ENCODE peak calls at places on chromosomes 16 and 17, in four cellular contexts. A is colonic mucosa, B is uterus, Q is GM23338. H is an unnamed sample.
A peak's percentile ranks its signal among the peaks of the same experiment; 100 is the strongest.

GRCh38 chr16:75287708-75288107 is 36.3 kb upstream of the BCAR1 start:
- DNase-seq in A (peak; percentile 40), B (no peak), Q (no peak), H (no peak)

GRCh38 chr16:85304337-85304736 is 192.1 kb upstream of the CIBAR2 start:
- DNase-seq in A (no peak), B (no peak), Q (no peak), H (no peak)

GRCh38 chr16:75305364-75306101 is 54.1 kb upstream of the BCAR1 start:
- DNase-seq in A (peak; percentile 90), B (peak; percentile 92), Q (no peak), H (peak; percentile 97)

GRCh38 chr17:60468371-60468770 is 46.1 kb downstream of the CHCT1 start:
- DNase-seq in A (no peak), B (no peak), Q (no peak), H (no peak)

GRCh38 chr16:47905771-47906170 is 250.0 kb downstream of the ABCC12 start:
- DNase-seq in A (no peak), B (no peak), Q (no peak), H (peak; percentile 71)

GRCh38 chr16:8655184-8655717 is 19.2 kb upstream of the ABAT start:
- DNase-seq in A (peak; percentile 57), B (no peak), Q (peak; percentile 84), H (no peak)

GRCh38 chr17:55171634-55172328 is 93.0 kb upstream of the HLF start:
- DNase-seq in A (no peak), B (no peak), Q (no peak), H (no peak)

GRCh38 chr16:3642397-3643094 is 11.9 kb upstream of the DNASE1 start:
- DNase-seq in A (peak; percentile 70), B (no peak), Q (no peak), H (peak; percentile 75)

GRCh38 chr17:61349350-61349749 is 50.3 kb upstream of the TBX2 start:
- DNase-seq in A (no peak), B (no peak), Q (no peak), H (no peak)

GRCh38 chr17:81036128-81036891 is 1.4 kb downstream of the BAIAP2 start:
- DNase-seq in A (no peak), B (no peak), Q (no peak), H (no peak)

GRCh38 chr17:74252272-74252671 is 21.8 kb upstream of the DNAI2 start:
- DNase-seq in A (no peak), B (no peak), Q (no peak), H (no peak)

GRCh38 chr17:48251950-48252349 is 144.4 kb downstream of the SNX11 start:
- DNase-seq in A (no peak), B (no peak), Q (no peak), H (no peak)

GRCh38 chr16:65905326-65905725 is 461.2 kb upstream of the CDH5 start:
- DNase-seq in A (no peak), B (no peak), Q (no peak), H (no peak)

DNA sequence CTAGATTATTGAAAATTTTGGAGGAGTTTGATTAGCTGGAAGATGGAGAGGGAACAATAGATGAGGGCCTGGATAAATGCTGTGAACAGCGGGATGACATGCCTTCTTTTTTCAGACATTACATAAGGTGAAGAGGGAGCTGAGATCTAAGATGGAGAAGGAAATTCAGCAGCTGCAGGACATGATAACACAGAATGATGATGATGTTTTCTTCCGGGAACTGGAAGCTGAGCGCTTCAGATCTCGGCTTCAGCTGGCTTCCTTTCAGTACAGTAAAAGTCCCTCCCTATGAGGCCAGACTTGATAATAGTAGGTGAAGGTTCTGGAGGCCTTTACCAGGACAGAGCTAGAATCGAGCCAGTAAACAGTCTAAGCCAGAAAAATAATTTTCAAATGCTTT is 30.7 kb downstream of the CEP95 start:
- DNase-seq in A (no peak), B (no peak), Q (no peak), H (no peak)
- H3K27ac ChIP-seq in A (no peak overlapping the region), B (no peak overlapping the region), Q (no peak overlapping the region), H (no peak overlapping the region)

GRCh38 chr17:78674595-78675315 is 97.6 kb upstream of the DNAH17 start:
- DNase-seq in A (no peak), B (no peak), Q (peak; percentile 64), H (no peak)
- TF ChIP-seq CTCF in A (no peak), B (no peak), Q (peak; percentile 32), H (no peak)

GRCh38 chr17:57091186-57091618 is 6.2 kb downstream of the AKAP1 start:
- DNase-seq in A (no peak), B (no peak), Q (no peak), H (no peak)
- H3K27ac ChIP-seq in A (peak overlapping the region; percentile 58), B (peak overlapping the region; percentile 84), Q (no peak overlapping the region), H (peak overlapping the region; percentile 38)

GRCh38 chr17:65554568-65555223 is 6.8 kb downstream of the AXIN2 start:
- DNase-seq in A (peak; percentile 48), B (peak; percentile 58), Q (no peak), H (no peak)
- TF ChIP-seq CTCF in A (no peak), B (peak; percentile 31), Q (no peak), H (no peak)

GRCh38 chr17:6597727-6598126 is 41.4 kb upstream of the PITPNM3 start:
- DNase-seq in A (no peak), B (no peak), Q (no peak), H (no peak)
- H3K27ac ChIP-seq in A (no peak overlapping the region), B (no peak overlapping the region), Q (no peak overlapping the region), H (no peak overlapping the region)

DNA sequence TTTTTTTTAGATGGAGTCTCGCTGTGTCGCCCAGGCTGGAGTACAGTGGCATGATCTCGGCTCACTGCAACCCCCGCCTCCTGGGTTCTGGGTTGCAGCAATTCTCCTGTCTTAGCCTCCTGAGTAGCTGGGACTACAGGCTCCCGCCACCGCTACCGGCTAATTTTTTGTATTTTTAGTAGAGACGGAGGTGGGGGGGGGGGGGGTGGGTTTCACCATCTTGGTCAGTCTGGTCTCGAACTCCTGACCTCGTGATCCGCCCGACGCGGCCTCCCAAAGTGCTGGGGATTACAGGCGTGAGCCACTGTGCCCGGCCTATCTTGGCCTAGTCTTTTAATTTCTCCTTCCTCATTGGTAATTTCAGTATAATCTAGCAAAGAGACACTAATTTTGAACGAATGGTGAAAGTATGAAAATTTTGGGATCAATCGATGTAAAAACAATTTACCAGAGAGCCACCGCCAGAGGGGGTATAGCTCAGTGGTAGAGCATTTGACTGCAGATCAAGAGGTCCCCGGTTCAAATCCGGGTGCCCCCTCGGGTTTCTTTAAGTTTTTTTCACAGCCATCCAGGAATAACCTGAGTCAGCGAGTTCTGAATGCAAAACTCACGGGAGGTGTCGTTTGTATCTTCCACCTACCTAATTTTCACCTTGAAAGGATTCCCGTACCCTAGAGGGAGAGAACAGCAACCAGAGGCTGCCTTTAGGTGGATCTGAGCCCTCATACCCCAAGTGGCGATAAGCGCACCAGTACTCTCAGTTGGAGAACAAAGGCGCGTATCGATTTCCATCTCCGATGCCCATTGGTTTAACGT is 2.5 kb upstream of the LASP1 start:
- DNase-seq in A (peak; percentile 70), B (peak; percentile 77), Q (peak; percentile 79), H (no peak)
- TF ChIP-seq CTCF in A (no peak), B (peak; percentile 15), Q (peak; percentile 52), H (no peak)